ENCODE peak calls at places on chromosomes 3 and 15, in nine cellular contexts. Q is breast epithelium, X is Calu3, H is mesothelial cell of epicardium, I is cardiac fibroblast, E is hepatocyte, J is NB4, B is fibroblast of pulmonary artery, T is stomach. M is an unnamed sample.

GRCh38 chr15:43517354-43518072 is at the start of gene MAP1A:
- DNase-seq in H (peak; percentile 71), Q (no peak), E (peak; percentile 76), T (no peak), B (peak; percentile 49), I (peak; percentile 43), X (no peak), J (no peak), M (peak; percentile 61)

GRCh38 chr3:38138347-38139190 is at the start of gene MYD88:
- DNase-seq in J (peak; percentile 89), Q (peak; percentile 62), X (peak; percentile 75), T (peak; percentile 87), B (peak; percentile 56), I (peak; percentile 59), E (peak; percentile 84), H (peak; percentile 78), M (peak; percentile 88)

GRCh38 chr3:85801955-85802354 is 843.2 kb downstream of the CADM2 start:
- DNase-seq in T (no peak), J (peak; percentile 10), Q (no peak), H (no peak), I (no peak), X (peak; percentile 41), E (peak; percentile 30), B (peak; percentile 3), M (no peak)

GRCh38 chr3:136193273-136194043 is 2.7 kb downstream of the MSL2 start:
- DNase-seq in B (no peak), I (peak; percentile 27), H (no peak), X (no peak), E (no peak), Q (no peak), T (no peak), J (peak; percentile 67), M (no peak)

GRCh38 chr3:139477710-139478640 is 1.7 kb upstream of the RBP2 start:
- DNase-seq in I (no peak), T (no peak), X (no peak), J (no peak), B (no peak), H (no peak), E (peak; percentile 54), Q (no peak), M (no peak)

GRCh38 chr3:122247087-122247824 is 63.8 kb downstream of the CASR start:
- DNase-seq in Q (no peak), I (no peak), E (no peak), J (peak; percentile 78), X (no peak), B (no peak), H (no peak), T (no peak), M (no peak)

GRCh38 chr3:50674349-50675178 is at the start of gene DOCK3:
- DNase-seq in T (peak; percentile 69), I (peak; percentile 17), X (peak; percentile 57), E (peak; percentile 92), J (peak; percentile 20), H (peak; percentile 76), B (peak; percentile 42), Q (peak; percentile 23), M (peak; percentile 49)

GRCh38 chr15:51044037-51044712 is 50.5 kb downstream of the TNFAIP8L3 start:
- DNase-seq in H (no peak), B (no peak), I (no peak), T (no peak), X (no peak), Q (no peak), E (no peak), J (no peak), M (no peak)

GRCh38 chr3:83928391-83928790 is 1030.4 kb upstream of the CADM2 start:
- DNase-seq in J (peak; percentile 69), E (peak; percentile 43), T (no peak), H (no peak), B (no peak), Q (no peak), I (peak; percentile 9), X (no peak), M (no peak)

GRCh38 chr15:96678386-96678785 is 347.9 kb downstream of the NR2F2 start:
- DNase-seq in J (no peak), I (no peak), H (no peak), B (no peak), X (peak; percentile 72), T (no peak), E (no peak), Q (no peak), M (no peak)

GRCh38 chr3:56025316-56025715 is 443.0 kb downstream of the ERC2 start:
- DNase-seq in B (no peak), Q (no peak), X (no peak), J (no peak), E (peak; percentile 35), T (peak; percentile 31), I (no peak), H (no peak), M (no peak)

GRCh38 chr3:197137741-197138140 is 108.1 kb upstream of the MELTF start:
- DNase-seq in Q (no peak), B (no peak), E (no peak), I (peak; percentile 19), X (no peak), H (no peak), J (no peak), T (no peak), M (peak; percentile 25)

GRCh38 chr3:34957707-34958106 is 681.6 kb upstream of the ARPP21 start:
- DNase-seq in H (no peak), B (peak; percentile 69), J (peak; percentile 19), T (no peak), I (peak; percentile 19), X (no peak), Q (no peak), E (no peak), M (no peak)

GRCh38 chr15:101024709-101025108 is 105.6 kb downstream of the LRRK1 start:
- DNase-seq in T (peak; percentile 11), B (no peak), H (no peak), Q (no peak), X (no peak), J (no peak), I (no peak), E (no peak), M (no peak)

GRCh38 chr3:160808838-160809237 is 52.8 kb downstream of the PPM1L start:
- DNase-seq in Q (peak; percentile 23), I (no peak), H (no peak), B (no peak), E (no peak), T (peak; percentile 78), X (no peak), J (no peak), M (peak; percentile 57)

GRCh38 chr15:75249726-75250125 is 8.4 kb upstream of the GOLGA6C start:
- DNase-seq in B (no peak), Q (no peak), I (no peak), T (no peak), E (no peak), J (no peak), H (no peak), X (no peak), M (no peak)

GRCh38 chr15:78284758-78285157 is 14.7 kb downstream of the SKIC8 start:
- DNase-seq in B (no peak), X (no peak), I (no peak), H (no peak), J (peak; percentile 42), E (no peak), Q (no peak), T (no peak), M (no peak)
- TF ChIP-seq CTCF in B (no peak), X (no peak), I (peak; percentile 4), H (no peak), J (peak; percentile 33), E (peak; percentile 12), Q (no peak), T (no peak), M (no peak)

GRCh38 chr3:188832961-188833615 is 338.7 kb upstream of the TPRG1 start:
- DNase-seq in Q (peak; percentile 77), B (peak; percentile 44), I (peak; percentile 59), H (no peak), E (no peak), J (no peak), T (no peak), X (no peak), M (no peak)

GRCh38 chr3:188830955-188831354 is 340.8 kb upstream of the TPRG1 start:
- DNase-seq in E (no peak), I (peak; percentile 43), T (no peak), B (peak; percentile 24), X (peak; percentile 10), Q (no peak), J (peak; percentile 20), H (no peak), M (no peak)

GRCh38 chr3:188832146-188832545 is 339.6 kb upstream of the TPRG1 start:
- DNase-seq in H (no peak), I (peak; percentile 31), J (no peak), T (no peak), B (no peak), E (no peak), Q (no peak), X (no peak), M (no peak)

GRCh38 chr3:188829577-188829976 is 342.2 kb upstream of the TPRG1 start:
- DNase-seq in B (no peak), X (no peak), Q (no peak), H (no peak), I (no peak), J (no peak), T (no peak), E (no peak), M (no peak)

DNA sequence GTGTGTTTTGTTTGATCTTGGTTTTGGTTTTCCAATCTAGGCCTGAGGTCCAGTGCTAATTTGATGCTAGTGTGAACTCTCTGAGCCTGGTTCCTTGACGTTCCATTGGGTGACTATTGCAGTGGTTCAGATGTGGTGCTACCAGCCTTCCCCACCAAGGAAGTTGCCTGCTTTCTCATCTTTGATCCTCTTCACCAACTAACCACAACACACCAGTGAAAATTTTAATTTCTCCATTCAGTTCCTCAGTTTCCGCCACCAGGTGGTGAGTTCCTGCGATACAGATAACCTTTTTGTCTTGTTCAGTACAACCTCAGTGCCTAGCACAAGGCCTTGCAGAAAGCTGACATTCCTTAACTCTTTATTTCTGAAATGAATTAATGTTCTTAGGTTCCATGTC is 337.4 kb upstream of the TPRG1 start:
- DNase-seq in J (no peak), T (no peak), I (no peak), Q (no peak), H (no peak), X (no peak), E (no peak), B (no peak), M (no peak)
- TF ChIP-seq CTCF in J (no peak), T (no peak), I (no peak), Q (no peak), H (no peak), X (no peak), E (no peak), B (no peak), M (no peak)

DNA sequence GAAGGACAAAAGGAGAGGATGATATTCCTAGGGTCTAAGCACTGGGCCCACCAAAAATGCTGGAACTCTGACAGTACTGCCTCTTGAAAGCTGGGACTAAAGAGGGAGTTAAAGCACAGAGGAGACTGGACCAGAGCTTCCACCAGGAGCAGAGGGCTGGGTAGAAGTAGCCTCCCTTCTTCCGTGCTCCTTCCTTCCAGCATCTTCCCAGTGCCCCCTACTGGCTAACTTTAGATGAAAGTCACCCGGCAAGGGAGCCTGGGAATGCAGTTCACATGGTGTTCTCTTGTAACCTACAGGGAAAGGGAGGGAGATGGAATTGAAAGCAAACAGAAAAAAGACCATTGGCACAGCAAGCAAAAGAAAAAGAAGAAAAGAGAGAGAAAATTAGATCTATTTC is 106.1 kb upstream of the COL8A1 start:
- DNase-seq in B (peak; percentile 86), E (peak; percentile 68), H (no peak), T (peak; percentile 40), Q (no peak), I (peak; percentile 94), J (peak; percentile 58), X (peak; percentile 66), M (no peak)
- TF ChIP-seq CTCF in B (peak; percentile 88), E (peak; percentile 49), H (no peak), T (no peak), Q (no peak), I (peak; percentile 89), J (peak; percentile 82), X (peak; percentile 71), M (peak; percentile 71)

GRCh38 chr3:138114988-138115971 is at the start of gene DZIP1L:
- DNase-seq in T (peak; percentile 56), I (peak; percentile 73), E (peak; percentile 81), B (peak; percentile 66), H (peak; percentile 73), J (peak; percentile 73), X (peak; percentile 85), Q (peak; percentile 37), M (peak; percentile 69)
- TF ChIP-seq CTCF in T (no peak), I (no peak), E (peak; percentile 36), B (no peak), H (no peak), J (peak; percentile 28), X (peak; percentile 75), Q (peak; percentile 52), M (peak; percentile 80)